ENCODE peak calls at places on chromosome 10, in ten cellular contexts. T, S, Q, R, H, U, B, M, Z and I are unnamed samples.

GRCh38 chr10:452512-453504 is 236.7 kb downstream of the DIP2C start:
- DNase-seq in B (no peak), M (no peak), Z (no peak), S (peak), Q (no peak), R (no peak), T (no peak), U (no peak), H (no peak), I (no peak)

GRCh38 chr10:75367098-75367497 is 34.5 kb downstream of the ZNF503 start:
- DNase-seq in S (no peak), Q (no peak), T (no peak), R (no peak), H (no peak), M (peak), Z (no peak), B (no peak), U (no peak), I (no peak)

GRCh38 chr10:124701881-124702656 is 42.1 kb downstream of the FAM53B start:
- DNase-seq in S (no peak), Q (no peak), U (no peak), T (no peak), H (no peak), Z (no peak), R (no peak), M (no peak), B (no peak), I (no peak)

GRCh38 chr10:132507956-132508490 is 29.6 kb upstream of the INPP5A start:
- DNase-seq in M (no peak), T (no peak), Q (no peak), S (no peak), B (no peak), H (no peak), U (no peak), R (no peak), Z (no peak), I (no peak)

GRCh38 chr10:59876695-59877094 is 29.7 kb downstream of the CCDC6 start:
- DNase-seq in U (no peak), R (no peak), S (no peak), M (no peak), T (no peak), Q (no peak), H (peak), B (no peak), Z (no peak), I (no peak)

GRCh38 chr10:8214587-8214986 is 160.1 kb downstream of the GATA3 start:
- DNase-seq in B (no peak), R (no peak), M (no peak), Q (no peak), Z (no peak), T (no peak), H (no peak), U (no peak), S (no peak), I (no peak)

GRCh38 chr10:115129752-115130151 is 36.6 kb downstream of the ATRNL1 start:
- DNase-seq in Z (peak), T (peak), Q (no peak), U (peak), S (peak), M (peak), B (peak), H (peak), R (no peak), I (peak)

GRCh38 chr10:113519616-113520015 is 33.2 kb upstream of the HABP2 start:
- DNase-seq in Z (no peak), U (no peak), H (no peak), Q (no peak), B (no peak), R (no peak), M (peak), T (no peak), S (no peak), I (peak)

GRCh38 chr10:103960103-103960502 is 6.8 kb upstream of the SLK start:
- DNase-seq in R (no peak), H (no peak), Z (no peak), S (no peak), T (no peak), U (no peak), Q (no peak), B (no peak), M (no peak), I (no peak)

GRCh38 chr10:50561266-50561665 is 62.5 kb downstream of the SGMS1 start:
- DNase-seq in Z (no peak), T (no peak), H (no peak), U (no peak), S (peak), B (no peak), Q (no peak), M (no peak), R (no peak), I (no peak)

GRCh38 chr10:7111089-7111488 is 299.7 kb downstream of the SFMBT2 start:
- DNase-seq in S (no peak), Z (no peak), R (no peak), T (no peak), Q (no peak), H (no peak), M (no peak), B (no peak), U (no peak), I (no peak)

GRCh38 chr10:114420811-114421485 is 16.6 kb upstream of the AFAP1L2 start:
- DNase-seq in Z (no peak), Q (no peak), H (peak), M (no peak), R (no peak), S (no peak), B (no peak), U (no peak), T (no peak), I (no peak)

GRCh38 chr10:88131561-88132139 is 268.2 kb downstream of the PTEN start:
- DNase-seq in B (peak), Z (no peak), R (no peak), H (no peak), Q (no peak), M (no peak), S (no peak), U (no peak), T (no peak), I (no peak)

GRCh38 chr10:22676435-22676834 is 37.9 kb downstream of the PIP4K2A start:
- DNase-seq in H (no peak), Z (no peak), S (no peak), Q (no peak), B (no peak), T (no peak), U (no peak), R (no peak), M (no peak), I (no peak)

GRCh38 chr10:93028881-93029280 is 31.7 kb upstream of the CYP26C1 start:
- DNase-seq in M (no peak), B (peak), U (no peak), Z (no peak), Q (no peak), S (no peak), T (no peak), R (no peak), H (peak), I (no peak)

GRCh38 chr10:124680675-124681074 is 63.5 kb downstream of the FAM53B start:
- DNase-seq in Z (no peak), U (no peak), B (no peak), H (no peak), Q (no peak), R (no peak), M (peak), T (no peak), S (no peak), I (no peak)

GRCh38 chr10:75904499-75905283 is 473.3 kb downstream of the LRMDA start:
- DNase-seq in Q (no peak), R (no peak), M (no peak), Z (no peak), S (no peak), U (no peak), B (peak), H (no peak), T (peak), I (no peak)

GRCh38 chr10:46019541-46020343 is 10.7 kb downstream of the NCOA4 start:
- DNase-seq in B (no peak), Q (no peak), Z (no peak), U (no peak), S (peak), T (peak), M (peak), R (no peak), H (no peak), I (peak)

GRCh38 chr10:68103237-68103866 is 5.9 kb upstream of the MYPN start:
- DNase-seq in U (no peak), S (no peak), T (no peak), H (peak), Q (no peak), Z (no peak), R (no peak), B (no peak), M (no peak), I (no peak)